ENCODE peak calls at places on chromosomes 1 and 21, in nine cellular contexts. V is coronary artery, W is endothelial cell, E is BJ, J is nephron progenitor cell, H is glutamatergic neuron, T is MCF 10A, G is HFFc6, A is sigmoid colon. O is an unnamed sample.

GRCh38 chr1:9198538-9199361 is 35.8 kb upstream of the H6PD start:
- DNase-seq in E (no peak), J (peak), W (peak), H (peak), A (no peak), V (no peak), T (no peak), G (no peak), O (peak)

GRCh38 chr1:245807306-245807705 is 652.5 kb downstream of the KIF26B start:
- DNase-seq in G (no peak), E (no peak), A (no peak), J (no peak), T (no peak), H (no peak), W (no peak), V (no peak), O (peak)

GRCh38 chr1:241934181-241934815 is 23.3 kb upstream of the BECN2 start:
- DNase-seq in T (no peak), E (peak), V (peak), G (no peak), W (peak), J (peak), H (no peak), A (peak), O (no peak)

GRCh38 chr1:226109829-226110248 is 47.3 kb downstream of the H3-3A start:
- DNase-seq in H (peak), G (peak), A (peak), V (peak), J (peak), W (peak), E (no peak), T (peak), O (peak)

GRCh38 chr1:212237651-212238050 is 47.6 kb upstream of the PPP2R5A start:
- DNase-seq in W (no peak), G (no peak), A (no peak), H (no peak), T (peak), J (no peak), E (no peak), V (no peak), O (peak)

GRCh38 chr21:35408401-35408800 is 359.3 kb upstream of the RUNX1 start:
- DNase-seq in T (no peak), W (no peak), J (no peak), A (no peak), E (no peak), V (no peak), H (no peak), G (no peak), O (no peak)

GRCh38 chr1:3000671-3001470 is 20.4 kb upstream of the ACTRT2 start:
- DNase-seq in W (no peak), V (no peak), H (no peak), T (no peak), E (no peak), J (no peak), A (peak), G (no peak), O (no peak)

GRCh38 chr1:222454196-222454595 is 93.7 kb downstream of the HHIPL2 start:
- DNase-seq in E (peak), H (no peak), G (peak), T (no peak), V (no peak), W (no peak), A (no peak), J (no peak), O (no peak)

GRCh38 chr1:59433440-59433813 is 136.5 kb downstream of the FGGY start:
- DNase-seq in E (no peak), V (no peak), G (no peak), H (no peak), J (no peak), W (no peak), T (no peak), A (no peak), O (no peak)

GRCh38 chr21:32538147-32538792 is 47.1 kb downstream of the TCP10L start:
- DNase-seq in E (no peak), T (no peak), J (no peak), W (no peak), V (no peak), H (no peak), G (no peak), A (no peak), O (peak)

GRCh38 chr21:42864812-42865211 is 14.5 kb downstream of the WDR4 start:
- DNase-seq in J (no peak), H (no peak), T (no peak), E (no peak), V (no peak), G (no peak), A (no peak), W (no peak), O (no peak)

GRCh38 chr1:204377800-204378608 is 18.3 kb upstream of the PLEKHA6 start:
- DNase-seq in V (no peak), J (peak), H (peak), A (peak), G (no peak), E (no peak), T (peak), W (peak), O (peak)

GRCh38 chr1:61851849-61852692 is 109.8 kb downstream of the PATJ start:
- DNase-seq in W (peak), E (no peak), T (peak), G (peak), V (no peak), H (no peak), A (no peak), J (no peak), O (peak)

GRCh38 chr1:32336963-32337675 is 1.1 kb upstream of the MARCKSL1 start:
- DNase-seq in J (no peak), G (no peak), A (no peak), V (no peak), H (no peak), W (peak), T (peak), E (no peak), O (peak)

GRCh38 chr1:164675342-164675904 is 116.4 kb downstream of the PBX1 start:
- DNase-seq in H (no peak), A (no peak), W (no peak), E (no peak), V (no peak), G (no peak), J (no peak), T (peak), O (peak)

GRCh38 chr21:32520885-32521735 is 64.2 kb downstream of the TCP10L start:
- DNase-seq in J (no peak), W (no peak), A (peak), H (peak), V (peak), G (peak), T (peak), E (peak), O (no peak)

GRCh38 chr1:164713446-164714204 is 154.6 kb downstream of the PBX1 start:
- DNase-seq in G (no peak), H (no peak), T (no peak), V (no peak), A (no peak), J (no peak), E (no peak), W (no peak), O (no peak)

GRCh38 chr1:214660900-214661299 is 57.9 kb downstream of the CENPF start:
- DNase-seq in H (peak), J (peak), G (peak), V (no peak), T (peak), W (peak), A (peak), E (peak), O (no peak)

GRCh38 chr1:10308001-10308400 is 90.9 kb upstream of the PGD start:
- DNase-seq in W (no peak), A (no peak), V (no peak), E (no peak), T (no peak), H (no peak), J (no peak), G (no peak), O (peak)

GRCh38 chr1:164440222-164440621 is 118.8 kb upstream of the PBX1 start:
- DNase-seq in V (no peak), W (no peak), E (no peak), A (peak), J (peak), G (peak), T (peak), H (no peak), O (no peak)

GRCh38 chr21:32021319-32022027 is 148.7 kb downstream of the HUNK start:
- DNase-seq in A (peak), T (no peak), H (no peak), E (no peak), V (peak), G (no peak), J (no peak), W (no peak), O (no peak)

GRCh38 chr1:84540759-84541158 is 33.5 kb downstream of the CTBS start:
- DNase-seq in T (no peak), E (peak), J (no peak), G (no peak), V (no peak), H (no peak), W (no peak), A (no peak), O (no peak)

GRCh38 chr1:84539972-84540371 is 33.6 kb upstream of the GNG5 start:
- DNase-seq in T (no peak), G (no peak), W (no peak), A (no peak), J (no peak), V (no peak), H (no peak), E (no peak), O (no peak)

GRCh38 chr1:84538599-84538998 is 32.2 kb upstream of the GNG5 start:
- DNase-seq in T (no peak), W (no peak), A (no peak), V (no peak), E (no peak), G (no peak), J (no peak), H (no peak), O (no peak)

DNA sequence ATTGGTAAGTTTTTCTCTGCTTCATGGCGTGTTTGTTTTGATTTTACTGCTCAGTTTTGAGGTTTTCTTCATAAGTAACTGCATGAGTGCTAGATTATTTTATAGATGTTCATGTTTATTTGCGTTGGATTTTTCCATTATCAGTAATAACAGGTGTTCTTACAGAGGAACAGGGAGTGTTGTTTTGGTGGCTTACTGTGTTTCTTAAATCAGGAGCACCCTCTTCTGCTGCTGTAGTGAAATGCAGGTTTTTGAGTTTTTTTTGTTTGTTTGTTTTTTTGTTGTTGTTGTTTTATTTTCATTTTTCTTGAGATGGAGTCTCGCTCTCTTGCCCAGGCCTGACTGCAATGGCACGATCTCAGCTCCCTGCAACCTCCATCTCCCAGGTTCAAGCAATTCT is 32.6 kb downstream of the CTBS start:
- DNase-seq in H (no peak), J (no peak), A (no peak), E (no peak), T (no peak), G (no peak), W (no peak), V (no peak), O (no peak)
- TF ChIP-seq CTCF in H (no peak), J (no peak), A (no peak), E (no peak), T (peak), G (peak), W (no peak), V (no peak), O (peak)

GRCh38 chr21:28445081-28445830 is 547.4 kb downstream of the LTN1 start:
- DNase-seq in J (no peak), E (peak), G (peak), H (no peak), V (no peak), T (peak), W (no peak), A (no peak), O (no peak)

GRCh38 chr21:28442624-28443023 is 550.1 kb downstream of the LTN1 start:
- DNase-seq in G (peak), H (no peak), J (no peak), V (no peak), T (peak), E (no peak), W (no peak), A (no peak), O (no peak)

GRCh38 chr21:28442085-28442484 is 550.6 kb downstream of the LTN1 start:
- DNase-seq in W (no peak), J (no peak), G (no peak), E (no peak), T (no peak), V (no peak), A (no peak), H (no peak), O (no peak)

GRCh38 chr21:28444131-28444530 is 548.5 kb downstream of the LTN1 start:
- DNase-seq in H (no peak), G (peak), E (no peak), J (no peak), T (no peak), V (no peak), A (no peak), W (no peak), O (no peak)

DNA sequence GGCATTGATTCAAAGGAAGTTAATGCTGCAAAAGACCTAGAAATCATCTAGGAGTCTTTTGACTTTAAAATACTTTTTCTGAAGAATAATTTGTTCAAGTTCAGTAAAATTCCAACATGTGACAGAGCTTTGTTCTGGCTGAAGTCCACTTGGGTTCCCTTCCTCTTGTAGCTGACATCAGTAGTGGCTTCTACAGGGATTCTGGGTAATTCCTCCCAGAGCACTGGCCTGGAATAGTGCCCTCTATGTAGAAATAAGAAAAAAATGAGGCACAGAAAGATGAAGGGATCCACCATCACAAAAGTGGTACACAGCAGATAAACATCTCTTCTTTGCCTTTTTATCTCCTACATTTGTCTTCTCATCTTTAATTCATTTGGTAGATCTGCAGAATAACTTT is 548.1 kb downstream of the LTN1 start:
- DNase-seq in E (no peak), V (no peak), G (peak), J (no peak), T (no peak), H (no peak), A (no peak), W (no peak), O (no peak)
- TF ChIP-seq CTCF in E (no peak), V (no peak), G (peak), J (no peak), T (no peak), H (no peak), A (no peak), W (no peak), O (no peak)

GRCh38 chr1:161177112-161177935 is at the start of gene B4GALT3:
- DNase-seq in V (peak), H (peak), T (peak), A (peak), J (peak), G (peak), E (no peak), W (peak), O (peak)
- TF ChIP-seq CTCF in V (no peak), H (no peak), T (no peak), A (peak), J (no peak), G (peak), E (no peak), W (no peak), O (no peak)

DNA sequence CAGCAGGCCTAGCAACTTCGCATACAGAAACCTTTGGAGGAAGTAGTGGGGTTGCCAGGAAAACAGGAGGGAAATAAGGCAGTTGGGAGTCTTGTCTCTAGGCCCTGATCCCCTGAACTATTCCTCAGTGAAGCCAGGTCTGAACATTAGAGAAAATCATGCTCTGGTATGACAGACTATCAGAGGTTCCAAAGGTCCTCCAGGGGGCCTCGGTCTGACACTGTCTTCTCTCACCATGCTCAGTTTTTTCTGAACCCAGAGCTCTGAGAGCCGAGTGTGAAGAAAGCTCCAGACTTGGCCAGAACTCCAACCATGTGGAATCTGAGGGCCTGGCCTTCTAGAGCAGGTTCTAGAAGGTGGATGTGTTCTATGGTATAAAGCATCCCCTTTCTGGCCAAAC is 4.0 kb downstream of the TOMM40L start:
- DNase-seq in T (peak), W (no peak), J (no peak), H (no peak), A (no peak), E (no peak), V (no peak), G (no peak), O (no peak)
- TF ChIP-seq CTCF in T (no peak), W (no peak), J (no peak), H (no peak), A (no peak), E (no peak), V (no peak), G (peak), O (no peak)